ENCODE peak calls at places on chromosome 5, in eight cellular contexts. One of them, this sample, is unnamed.

GRCh38 chr5:38189031-38189632 is 69.2 kb upstream of the EGFLAM start:
- ATAC-seq in activated CD4-positive, alpha-beta T cell treated with anti-CD3 and anti-CD28 coated beads for 36 hours: no peak
- ATAC-seq in gastroesophageal sphincter: no peak
- ATAC-seq in Right ventricle myocardium superior: no peak
- ATAC-seq in left colon: no peak
- ATAC-seq in upper lobe of right lung: no peak
- ATAC-seq in left lobe of liver: no peak
- ATAC-seq in activated naive CD4-positive, alpha-beta T cell treated with anti-CD3 and anti-CD28 coated beads, Interleukin-2, amount 50 U/mL, for 72 hours: no peak
- ATAC-seq in this sample: no peak

GRCh38 chr5:79318935-79319614 is 83.1 kb downstream of the JMY start:
- ATAC-seq in activated CD4-positive, alpha-beta T cell treated with anti-CD3 and anti-CD28 coated beads for 36 hours: no peak
- ATAC-seq in gastroesophageal sphincter: no peak
- ATAC-seq in Right ventricle myocardium superior: no peak
- ATAC-seq in left colon: no peak
- ATAC-seq in upper lobe of right lung: no peak
- ATAC-seq in left lobe of liver: no peak
- ATAC-seq in activated naive CD4-positive, alpha-beta T cell treated with anti-CD3 and anti-CD28 coated beads, Interleukin-2, amount 50 U/mL, for 72 hours: no peak
- ATAC-seq in this sample: peak

GRCh38 chr5:36444582-36444999 is 142.9 kb upstream of the RANBP3L start:
- ATAC-seq in activated CD4-positive, alpha-beta T cell treated with anti-CD3 and anti-CD28 coated beads for 36 hours: no peak
- ATAC-seq in gastroesophageal sphincter: peak
- ATAC-seq in Right ventricle myocardium superior: peak
- ATAC-seq in left colon: no peak
- ATAC-seq in upper lobe of right lung: peak
- ATAC-seq in left lobe of liver: peak
- ATAC-seq in activated naive CD4-positive, alpha-beta T cell treated with anti-CD3 and anti-CD28 coated beads, Interleukin-2, amount 50 U/mL, for 72 hours: no peak
- ATAC-seq in this sample: peak

GRCh38 chr5:7372399-7372798 is 23.5 kb upstream of the ADCY2 start:
- ATAC-seq in activated CD4-positive, alpha-beta T cell treated with anti-CD3 and anti-CD28 coated beads for 36 hours: no peak
- ATAC-seq in gastroesophageal sphincter: no peak
- ATAC-seq in Right ventricle myocardium superior: no peak
- ATAC-seq in left colon: no peak
- ATAC-seq in upper lobe of right lung: no peak
- ATAC-seq in left lobe of liver: no peak
- ATAC-seq in activated naive CD4-positive, alpha-beta T cell treated with anti-CD3 and anti-CD28 coated beads, Interleukin-2, amount 50 U/mL, for 72 hours: no peak
- ATAC-seq in this sample: peak

GRCh38 chr5:113205323-113205722 is 228.7 kb downstream of the DCP2 start:
- ATAC-seq in activated CD4-positive, alpha-beta T cell treated with anti-CD3 and anti-CD28 coated beads for 36 hours: no peak
- ATAC-seq in gastroesophageal sphincter: no peak
- ATAC-seq in Right ventricle myocardium superior: no peak
- ATAC-seq in left colon: no peak
- ATAC-seq in upper lobe of right lung: no peak
- ATAC-seq in left lobe of liver: peak
- ATAC-seq in activated naive CD4-positive, alpha-beta T cell treated with anti-CD3 and anti-CD28 coated beads, Interleukin-2, amount 50 U/mL, for 72 hours: no peak
- ATAC-seq in this sample: no peak

GRCh38 chr5:107968998-107969397 is 298.3 kb upstream of the EFNA5 start:
- ATAC-seq in activated CD4-positive, alpha-beta T cell treated with anti-CD3 and anti-CD28 coated beads for 36 hours: no peak
- ATAC-seq in gastroesophageal sphincter: no peak
- ATAC-seq in Right ventricle myocardium superior: peak
- ATAC-seq in left colon: no peak
- ATAC-seq in upper lobe of right lung: no peak
- ATAC-seq in left lobe of liver: no peak
- ATAC-seq in activated naive CD4-positive, alpha-beta T cell treated with anti-CD3 and anti-CD28 coated beads, Interleukin-2, amount 50 U/mL, for 72 hours: no peak
- ATAC-seq in this sample: no peak

GRCh38 chr5:138890686-138891085 is 15.6 kb upstream of the LRRTM2 start:
- ATAC-seq in activated CD4-positive, alpha-beta T cell treated with anti-CD3 and anti-CD28 coated beads for 36 hours: no peak
- ATAC-seq in gastroesophageal sphincter: no peak
- ATAC-seq in Right ventricle myocardium superior: no peak
- ATAC-seq in left colon: no peak
- ATAC-seq in upper lobe of right lung: no peak
- ATAC-seq in left lobe of liver: no peak
- ATAC-seq in activated naive CD4-positive, alpha-beta T cell treated with anti-CD3 and anti-CD28 coated beads, Interleukin-2, amount 50 U/mL, for 72 hours: no peak
- ATAC-seq in this sample: no peak

GRCh38 chr5:145947581-145947980 is 11.2 kb downstream of the SH3RF2 start:
- ATAC-seq in activated CD4-positive, alpha-beta T cell treated with anti-CD3 and anti-CD28 coated beads for 36 hours: no peak
- ATAC-seq in gastroesophageal sphincter: no peak
- ATAC-seq in Right ventricle myocardium superior: no peak
- ATAC-seq in left colon: no peak
- ATAC-seq in upper lobe of right lung: no peak
- ATAC-seq in left lobe of liver: no peak
- ATAC-seq in activated naive CD4-positive, alpha-beta T cell treated with anti-CD3 and anti-CD28 coated beads, Interleukin-2, amount 50 U/mL, for 72 hours: no peak
- ATAC-seq in this sample: no peak

GRCh38 chr5:127987354-127988148 is 96.0 kb upstream of the SLC12A2 start:
- ATAC-seq in activated CD4-positive, alpha-beta T cell treated with anti-CD3 and anti-CD28 coated beads for 36 hours: no peak
- ATAC-seq in gastroesophageal sphincter: no peak
- ATAC-seq in Right ventricle myocardium superior: peak
- ATAC-seq in left colon: no peak
- ATAC-seq in upper lobe of right lung: no peak
- ATAC-seq in left lobe of liver: no peak
- ATAC-seq in activated naive CD4-positive, alpha-beta T cell treated with anti-CD3 and anti-CD28 coated beads, Interleukin-2, amount 50 U/mL, for 72 hours: no peak
- ATAC-seq in this sample: no peak

GRCh38 chr5:4233671-4234070 is 638.0 kb downstream of the IRX1 start:
- ATAC-seq in activated CD4-positive, alpha-beta T cell treated with anti-CD3 and anti-CD28 coated beads for 36 hours: no peak
- ATAC-seq in gastroesophageal sphincter: no peak
- ATAC-seq in Right ventricle myocardium superior: no peak
- ATAC-seq in left colon: no peak
- ATAC-seq in upper lobe of right lung: no peak
- ATAC-seq in left lobe of liver: no peak
- ATAC-seq in activated naive CD4-positive, alpha-beta T cell treated with anti-CD3 and anti-CD28 coated beads, Interleukin-2, amount 50 U/mL, for 72 hours: no peak
- ATAC-seq in this sample: no peak

GRCh38 chr5:61280766-61281427 is 51.2 kb upstream of the ZSWIM6 start:
- ATAC-seq in activated CD4-positive, alpha-beta T cell treated with anti-CD3 and anti-CD28 coated beads for 36 hours: peak
- ATAC-seq in gastroesophageal sphincter: no peak
- ATAC-seq in Right ventricle myocardium superior: peak
- ATAC-seq in left colon: peak
- ATAC-seq in upper lobe of right lung: no peak
- ATAC-seq in left lobe of liver: peak
- ATAC-seq in activated naive CD4-positive, alpha-beta T cell treated with anti-CD3 and anti-CD28 coated beads, Interleukin-2, amount 50 U/mL, for 72 hours: peak
- ATAC-seq in this sample: no peak

GRCh38 chr5:132334812-132335211 is 34.7 kb upstream of the SLC22A5 start:
- ATAC-seq in activated CD4-positive, alpha-beta T cell treated with anti-CD3 and anti-CD28 coated beads for 36 hours: peak
- ATAC-seq in gastroesophageal sphincter: no peak
- ATAC-seq in Right ventricle myocardium superior: no peak
- ATAC-seq in left colon: peak
- ATAC-seq in upper lobe of right lung: no peak
- ATAC-seq in left lobe of liver: no peak
- ATAC-seq in activated naive CD4-positive, alpha-beta T cell treated with anti-CD3 and anti-CD28 coated beads, Interleukin-2, amount 50 U/mL, for 72 hours: no peak
- ATAC-seq in this sample: peak

GRCh38 chr5:54881286-54882005 is 103.9 kb downstream of the ESM1 start:
- ATAC-seq in activated CD4-positive, alpha-beta T cell treated with anti-CD3 and anti-CD28 coated beads for 36 hours: peak
- ATAC-seq in gastroesophageal sphincter: no peak
- ATAC-seq in Right ventricle myocardium superior: no peak
- ATAC-seq in left colon: no peak
- ATAC-seq in upper lobe of right lung: no peak
- ATAC-seq in left lobe of liver: no peak
- ATAC-seq in activated naive CD4-positive, alpha-beta T cell treated with anti-CD3 and anti-CD28 coated beads, Interleukin-2, amount 50 U/mL, for 72 hours: peak
- ATAC-seq in this sample: peak

GRCh38 chr5:116553366-116553765 is 21.3 kb downstream of the SEMA6A start:
- ATAC-seq in activated CD4-positive, alpha-beta T cell treated with anti-CD3 and anti-CD28 coated beads for 36 hours: no peak
- ATAC-seq in gastroesophageal sphincter: peak
- ATAC-seq in Right ventricle myocardium superior: no peak
- ATAC-seq in left colon: no peak
- ATAC-seq in upper lobe of right lung: no peak
- ATAC-seq in left lobe of liver: no peak
- ATAC-seq in activated naive CD4-positive, alpha-beta T cell treated with anti-CD3 and anti-CD28 coated beads, Interleukin-2, amount 50 U/mL, for 72 hours: no peak
- ATAC-seq in this sample: no peak

GRCh38 chr5:81161012-81161601 is 72.0 kb upstream of the CKMT2 start:
- ATAC-seq in activated CD4-positive, alpha-beta T cell treated with anti-CD3 and anti-CD28 coated beads for 36 hours: no peak
- ATAC-seq in gastroesophageal sphincter: no peak
- ATAC-seq in Right ventricle myocardium superior: no peak
- ATAC-seq in left colon: no peak
- ATAC-seq in upper lobe of right lung: no peak
- ATAC-seq in left lobe of liver: peak
- ATAC-seq in activated naive CD4-positive, alpha-beta T cell treated with anti-CD3 and anti-CD28 coated beads, Interleukin-2, amount 50 U/mL, for 72 hours: no peak
- ATAC-seq in this sample: no peak

GRCh38 chr5:3417376-3417943 is 178.2 kb upstream of the IRX1 start:
- ATAC-seq in activated CD4-positive, alpha-beta T cell treated with anti-CD3 and anti-CD28 coated beads for 36 hours: no peak
- ATAC-seq in gastroesophageal sphincter: no peak
- ATAC-seq in Right ventricle myocardium superior: no peak
- ATAC-seq in left colon: no peak
- ATAC-seq in upper lobe of right lung: no peak
- ATAC-seq in left lobe of liver: no peak
- ATAC-seq in activated naive CD4-positive, alpha-beta T cell treated with anti-CD3 and anti-CD28 coated beads, Interleukin-2, amount 50 U/mL, for 72 hours: no peak
- ATAC-seq in this sample: no peak

GRCh38 chr5:61576556-61576955 is 244.5 kb downstream of the ZSWIM6 start:
- ATAC-seq in activated CD4-positive, alpha-beta T cell treated with anti-CD3 and anti-CD28 coated beads for 36 hours: no peak
- ATAC-seq in gastroesophageal sphincter: no peak
- ATAC-seq in Right ventricle myocardium superior: no peak
- ATAC-seq in left colon: no peak
- ATAC-seq in upper lobe of right lung: no peak
- ATAC-seq in left lobe of liver: no peak
- ATAC-seq in activated naive CD4-positive, alpha-beta T cell treated with anti-CD3 and anti-CD28 coated beads, Interleukin-2, amount 50 U/mL, for 72 hours: no peak
- ATAC-seq in this sample: no peak

GRCh38 chr5:142520885-142521284 is 165.0 kb downstream of the FGF1 start:
- ATAC-seq in activated CD4-positive, alpha-beta T cell treated with anti-CD3 and anti-CD28 coated beads for 36 hours: no peak
- ATAC-seq in gastroesophageal sphincter: no peak
- ATAC-seq in Right ventricle myocardium superior: no peak
- ATAC-seq in left colon: no peak
- ATAC-seq in upper lobe of right lung: no peak
- ATAC-seq in left lobe of liver: no peak
- ATAC-seq in activated naive CD4-positive, alpha-beta T cell treated with anti-CD3 and anti-CD28 coated beads, Interleukin-2, amount 50 U/mL, for 72 hours: no peak
- ATAC-seq in this sample: no peak

GRCh38 chr5:107538331-107539162 is 132.2 kb downstream of the EFNA5 start:
- ATAC-seq in activated CD4-positive, alpha-beta T cell treated with anti-CD3 and anti-CD28 coated beads for 36 hours: no peak
- ATAC-seq in gastroesophageal sphincter: no peak
- ATAC-seq in Right ventricle myocardium superior: no peak
- ATAC-seq in left colon: no peak
- ATAC-seq in upper lobe of right lung: no peak
- ATAC-seq in left lobe of liver: no peak
- ATAC-seq in activated naive CD4-positive, alpha-beta T cell treated with anti-CD3 and anti-CD28 coated beads, Interleukin-2, amount 50 U/mL, for 72 hours: no peak
- ATAC-seq in this sample: no peak

GRCh38 chr5:151156732-151157402 is 712 bp downstream of the ANXA6 start:
- ATAC-seq in activated CD4-positive, alpha-beta T cell treated with anti-CD3 and anti-CD28 coated beads for 36 hours: peak
- ATAC-seq in gastroesophageal sphincter: no peak
- ATAC-seq in Right ventricle myocardium superior: peak
- ATAC-seq in left colon: peak
- ATAC-seq in upper lobe of right lung: peak
- ATAC-seq in left lobe of liver: peak
- ATAC-seq in activated naive CD4-positive, alpha-beta T cell treated with anti-CD3 and anti-CD28 coated beads, Interleukin-2, amount 50 U/mL, for 72 hours: peak
- ATAC-seq in this sample: peak

GRCh38 chr5:169745441-169746146 is 108.5 kb downstream of the DOCK2 start:
- ATAC-seq in activated CD4-positive, alpha-beta T cell treated with anti-CD3 and anti-CD28 coated beads for 36 hours: peak
- ATAC-seq in gastroesophageal sphincter: no peak
- ATAC-seq in Right ventricle myocardium superior: peak
- ATAC-seq in left colon: no peak
- ATAC-seq in upper lobe of right lung: no peak
- ATAC-seq in left lobe of liver: no peak
- ATAC-seq in activated naive CD4-positive, alpha-beta T cell treated with anti-CD3 and anti-CD28 coated beads, Interleukin-2, amount 50 U/mL, for 72 hours: no peak
- ATAC-seq in this sample: peak

GRCh38 chr5:15932066-15932465 is 247.5 kb downstream of the MARCHF11 start:
- ATAC-seq in activated CD4-positive, alpha-beta T cell treated with anti-CD3 and anti-CD28 coated beads for 36 hours: no peak
- ATAC-seq in gastroesophageal sphincter: no peak
- ATAC-seq in Right ventricle myocardium superior: no peak
- ATAC-seq in left colon: no peak
- ATAC-seq in upper lobe of right lung: no peak
- ATAC-seq in left lobe of liver: no peak
- ATAC-seq in activated naive CD4-positive, alpha-beta T cell treated with anti-CD3 and anti-CD28 coated beads, Interleukin-2, amount 50 U/mL, for 72 hours: no peak
- ATAC-seq in this sample: no peak

GRCh38 chr5:139658928-139659667 is 10.9 kb downstream of the CXXC5 start:
- ATAC-seq in activated CD4-positive, alpha-beta T cell treated with anti-CD3 and anti-CD28 coated beads for 36 hours: no peak
- ATAC-seq in gastroesophageal sphincter: peak
- ATAC-seq in Right ventricle myocardium superior: peak
- ATAC-seq in left colon: peak
- ATAC-seq in upper lobe of right lung: peak
- ATAC-seq in left lobe of liver: peak
- ATAC-seq in activated naive CD4-positive, alpha-beta T cell treated with anti-CD3 and anti-CD28 coated beads, Interleukin-2, amount 50 U/mL, for 72 hours: no peak
- ATAC-seq in this sample: peak

GRCh38 chr5:122702524-122702875 is 72.4 kb upstream of the SNX2 start:
- ATAC-seq in activated CD4-positive, alpha-beta T cell treated with anti-CD3 and anti-CD28 coated beads for 36 hours: peak
- ATAC-seq in gastroesophageal sphincter: no peak
- ATAC-seq in Right ventricle myocardium superior: no peak
- ATAC-seq in left colon: no peak
- ATAC-seq in upper lobe of right lung: no peak
- ATAC-seq in left lobe of liver: no peak
- ATAC-seq in activated naive CD4-positive, alpha-beta T cell treated with anti-CD3 and anti-CD28 coated beads, Interleukin-2, amount 50 U/mL, for 72 hours: no peak
- ATAC-seq in this sample: peak

GRCh38 chr5:136285501-136285900 is 79.8 kb downstream of the TRPC7 start:
- ATAC-seq in activated CD4-positive, alpha-beta T cell treated with anti-CD3 and anti-CD28 coated beads for 36 hours: no peak
- ATAC-seq in gastroesophageal sphincter: no peak
- ATAC-seq in Right ventricle myocardium superior: no peak
- ATAC-seq in left colon: no peak
- ATAC-seq in upper lobe of right lung: no peak
- ATAC-seq in left lobe of liver: no peak
- ATAC-seq in activated naive CD4-positive, alpha-beta T cell treated with anti-CD3 and anti-CD28 coated beads, Interleukin-2, amount 50 U/mL, for 72 hours: no peak
- ATAC-seq in this sample: no peak

GRCh38 chr5:151023047-151023615 is 2.7 kb downstream of the GPX3 start:
- ATAC-seq in activated CD4-positive, alpha-beta T cell treated with anti-CD3 and anti-CD28 coated beads for 36 hours: no peak
- ATAC-seq in gastroesophageal sphincter: no peak
- ATAC-seq in Right ventricle myocardium superior: peak
- ATAC-seq in left colon: no peak
- ATAC-seq in upper lobe of right lung: no peak
- ATAC-seq in left lobe of liver: peak
- ATAC-seq in activated naive CD4-positive, alpha-beta T cell treated with anti-CD3 and anti-CD28 coated beads, Interleukin-2, amount 50 U/mL, for 72 hours: no peak
- ATAC-seq in this sample: peak

GRCh38 chr5:140205216-140205615 is 30.2 kb downstream of the CYSTM1 start:
- ATAC-seq in activated CD4-positive, alpha-beta T cell treated with anti-CD3 and anti-CD28 coated beads for 36 hours: no peak
- ATAC-seq in gastroesophageal sphincter: no peak
- ATAC-seq in Right ventricle myocardium superior: peak
- ATAC-seq in left colon: no peak
- ATAC-seq in upper lobe of right lung: no peak
- ATAC-seq in left lobe of liver: peak
- ATAC-seq in activated naive CD4-positive, alpha-beta T cell treated with anti-CD3 and anti-CD28 coated beads, Interleukin-2, amount 50 U/mL, for 72 hours: no peak
- ATAC-seq in this sample: no peak

GRCh38 chr5:72465601-72466563 is 41.3 kb downstream of the ZNF366 start:
- ATAC-seq in activated CD4-positive, alpha-beta T cell treated with anti-CD3 and anti-CD28 coated beads for 36 hours: peak
- ATAC-seq in gastroesophageal sphincter: no peak
- ATAC-seq in Right ventricle myocardium superior: no peak
- ATAC-seq in left colon: no peak
- ATAC-seq in upper lobe of right lung: no peak
- ATAC-seq in left lobe of liver: no peak
- ATAC-seq in activated naive CD4-positive, alpha-beta T cell treated with anti-CD3 and anti-CD28 coated beads, Interleukin-2, amount 50 U/mL, for 72 hours: peak
- ATAC-seq in this sample: no peak

GRCh38 chr5:71475788-71476384 is 20.4 kb downstream of the BDP1 start:
- ATAC-seq in activated CD4-positive, alpha-beta T cell treated with anti-CD3 and anti-CD28 coated beads for 36 hours: peak
- ATAC-seq in gastroesophageal sphincter: no peak
- ATAC-seq in Right ventricle myocardium superior: no peak
- ATAC-seq in left colon: peak
- ATAC-seq in upper lobe of right lung: peak
- ATAC-seq in left lobe of liver: peak
- ATAC-seq in activated naive CD4-positive, alpha-beta T cell treated with anti-CD3 and anti-CD28 coated beads, Interleukin-2, amount 50 U/mL, for 72 hours: peak
- ATAC-seq in this sample: no peak

GRCh38 chr5:160441352-160441781 is 19.7 kb downstream of the PTTG1 start:
- ATAC-seq in activated CD4-positive, alpha-beta T cell treated with anti-CD3 and anti-CD28 coated beads for 36 hours: no peak
- ATAC-seq in gastroesophageal sphincter: no peak
- ATAC-seq in Right ventricle myocardium superior: no peak
- ATAC-seq in left colon: no peak
- ATAC-seq in upper lobe of right lung: no peak
- ATAC-seq in left lobe of liver: no peak
- ATAC-seq in activated naive CD4-positive, alpha-beta T cell treated with anti-CD3 and anti-CD28 coated beads, Interleukin-2, amount 50 U/mL, for 72 hours: no peak
- ATAC-seq in this sample: no peak

GRCh38 chr5:14912206-14912605 is 40.6 kb upstream of the ANKH start:
- ATAC-seq in activated CD4-positive, alpha-beta T cell treated with anti-CD3 and anti-CD28 coated beads for 36 hours: no peak
- ATAC-seq in gastroesophageal sphincter: no peak
- ATAC-seq in Right ventricle myocardium superior: no peak
- ATAC-seq in left colon: no peak
- ATAC-seq in upper lobe of right lung: no peak
- ATAC-seq in left lobe of liver: no peak
- ATAC-seq in activated naive CD4-positive, alpha-beta T cell treated with anti-CD3 and anti-CD28 coated beads, Interleukin-2, amount 50 U/mL, for 72 hours: no peak
- ATAC-seq in this sample: no peak

GRCh38 chr5:65151632-65152031 is 330.1 kb downstream of the ADAMTS6 start:
- ATAC-seq in activated CD4-positive, alpha-beta T cell treated with anti-CD3 and anti-CD28 coated beads for 36 hours: no peak
- ATAC-seq in gastroesophageal sphincter: no peak
- ATAC-seq in Right ventricle myocardium superior: peak
- ATAC-seq in left colon: peak
- ATAC-seq in upper lobe of right lung: no peak
- ATAC-seq in left lobe of liver: peak
- ATAC-seq in activated naive CD4-positive, alpha-beta T cell treated with anti-CD3 and anti-CD28 coated beads, Interleukin-2, amount 50 U/mL, for 72 hours: no peak
- ATAC-seq in this sample: no peak

GRCh38 chr5:112381521-112381920 is 37.6 kb downstream of the EPB41L4A start:
- ATAC-seq in activated CD4-positive, alpha-beta T cell treated with anti-CD3 and anti-CD28 coated beads for 36 hours: no peak
- ATAC-seq in gastroesophageal sphincter: no peak
- ATAC-seq in Right ventricle myocardium superior: peak
- ATAC-seq in left colon: no peak
- ATAC-seq in upper lobe of right lung: no peak
- ATAC-seq in left lobe of liver: peak
- ATAC-seq in activated naive CD4-positive, alpha-beta T cell treated with anti-CD3 and anti-CD28 coated beads, Interleukin-2, amount 50 U/mL, for 72 hours: no peak
- ATAC-seq in this sample: no peak

GRCh38 chr5:52743970-52744369 is 43.7 kb upstream of the ITGA1 start:
- ATAC-seq in activated CD4-positive, alpha-beta T cell treated with anti-CD3 and anti-CD28 coated beads for 36 hours: peak
- ATAC-seq in gastroesophageal sphincter: no peak
- ATAC-seq in Right ventricle myocardium superior: no peak
- ATAC-seq in left colon: no peak
- ATAC-seq in upper lobe of right lung: no peak
- ATAC-seq in left lobe of liver: peak
- ATAC-seq in activated naive CD4-positive, alpha-beta T cell treated with anti-CD3 and anti-CD28 coated beads, Interleukin-2, amount 50 U/mL, for 72 hours: peak
- ATAC-seq in this sample: no peak

This sample was measured in esophagus mucosa.